ENCODE peak calls at places on chromosomes 12 and 14, in ten cellular contexts. R, M, P, S, X, E, C, V, U and B are unnamed samples. For H3K4me1 and H3K27me3, the result is how much of the 10 kb centered on the place peaks cover.

GRCh38 chr14:55127491-55127951 is 1.5 kb upstream of the LGALS3 start:
- DNase-seq in R (peak), M (no peak), P (no peak), S (no peak), X (no peak), E (no peak), C (no peak), V (no peak), U (no peak), B (peak)

GRCh38 chr12:57216014-57216891 is at the start of gene NXPH4:
- DNase-seq in R (peak), M (no peak), P (peak), S (no peak), X (peak), E (peak), C (peak), V (peak), U (peak), B (no peak)

GRCh38 chr14:99327050-99327449 is 55.1 kb upstream of the BCL11B start:
- DNase-seq in R (no peak), M (no peak), P (no peak), S (no peak), X (no peak), E (no peak), C (no peak), V (no peak), U (no peak), B (no peak)

GRCh38 chr14:29273513-29273912 is 506.9 kb downstream of the FOXG1 start:
- DNase-seq in R (no peak), M (no peak), P (no peak), S (no peak), X (no peak), E (peak), C (no peak), V (no peak), U (no peak), B (no peak)

GRCh38 chr12:29634057-29634456 is 136.6 kb upstream of the OVCH1 start:
- DNase-seq in R (peak), M (no peak), P (no peak), S (no peak), X (no peak), E (no peak), C (peak), V (no peak), U (no peak), B (no peak)

GRCh38 chr12:89468648-89469326 is 55.8 kb downstream of the GALNT4 start:
- DNase-seq in R (no peak), M (no peak), P (no peak), S (no peak), X (no peak), E (no peak), C (no peak), V (no peak), U (no peak), B (no peak)

GRCh38 chr14:98946995-98947394 is 325.0 kb downstream of the BCL11B start:
- DNase-seq in R (peak), M (no peak), P (no peak), S (no peak), X (peak), E (peak), C (peak), V (peak), U (peak), B (no peak)

GRCh38 chr14:31949709-31950108 is 127.4 kb upstream of the ARHGAP5 start:
- DNase-seq in R (peak), M (no peak), P (no peak), S (no peak), X (no peak), E (no peak), C (no peak), V (no peak), U (no peak), B (no peak)

GRCh38 chr12:103556890-103557667 is 30.0 kb upstream of the STAB2 start:
- DNase-seq in R (no peak), M (no peak), P (no peak), S (no peak), X (peak), E (no peak), C (no peak), V (no peak), U (no peak), B (no peak)

GRCh38 chr12:14946162-14946561 is 7.8 kb upstream of the ERP27 start:
- DNase-seq in R (no peak), M (no peak), P (no peak), S (no peak), X (no peak), E (no peak), C (no peak), V (no peak), U (no peak), B (no peak)

GRCh38 chr12:94805749-94806148 is 155.4 kb upstream of the TMCC3 start:
- DNase-seq in R (peak), M (no peak), P (no peak), S (no peak), X (no peak), E (no peak), C (no peak), V (no peak), U (peak), B (no peak)

GRCh38 chr14:75522224-75522764 is at the start of gene BATF:
- DNase-seq in R (no peak), M (no peak), P (no peak), S (no peak), X (peak), E (no peak), C (no peak), V (no peak), U (no peak), B (no peak)

GRCh38 chr12:25249951-25250738 is 584 bp downstream of the KRAS start:
- DNase-seq in R (peak), M (no peak), P (peak), S (no peak), X (peak), E (peak), C (peak), V (peak), U (peak), B (peak)

GRCh38 chr14:92728781-92729364 is 19.6 kb downstream of the LGMN start:
- DNase-seq in R (no peak), M (no peak), P (no peak), S (no peak), X (no peak), E (no peak), C (peak), V (no peak), U (no peak), B (no peak)

GRCh38 chr12:119556830-119557229 is 36.7 kb upstream of the TMEM233 start:
- DNase-seq in R (no peak), M (no peak), P (no peak), S (no peak), X (no peak), E (no peak), C (no peak), V (no peak), U (no peak), B (no peak)
- H3K4me1 ChIP-seq in R (under half), M (under half), P (under half), S (under half), X (under half), E (under half), C (under half), V (under half), U (under half), B (under half)

DNA sequence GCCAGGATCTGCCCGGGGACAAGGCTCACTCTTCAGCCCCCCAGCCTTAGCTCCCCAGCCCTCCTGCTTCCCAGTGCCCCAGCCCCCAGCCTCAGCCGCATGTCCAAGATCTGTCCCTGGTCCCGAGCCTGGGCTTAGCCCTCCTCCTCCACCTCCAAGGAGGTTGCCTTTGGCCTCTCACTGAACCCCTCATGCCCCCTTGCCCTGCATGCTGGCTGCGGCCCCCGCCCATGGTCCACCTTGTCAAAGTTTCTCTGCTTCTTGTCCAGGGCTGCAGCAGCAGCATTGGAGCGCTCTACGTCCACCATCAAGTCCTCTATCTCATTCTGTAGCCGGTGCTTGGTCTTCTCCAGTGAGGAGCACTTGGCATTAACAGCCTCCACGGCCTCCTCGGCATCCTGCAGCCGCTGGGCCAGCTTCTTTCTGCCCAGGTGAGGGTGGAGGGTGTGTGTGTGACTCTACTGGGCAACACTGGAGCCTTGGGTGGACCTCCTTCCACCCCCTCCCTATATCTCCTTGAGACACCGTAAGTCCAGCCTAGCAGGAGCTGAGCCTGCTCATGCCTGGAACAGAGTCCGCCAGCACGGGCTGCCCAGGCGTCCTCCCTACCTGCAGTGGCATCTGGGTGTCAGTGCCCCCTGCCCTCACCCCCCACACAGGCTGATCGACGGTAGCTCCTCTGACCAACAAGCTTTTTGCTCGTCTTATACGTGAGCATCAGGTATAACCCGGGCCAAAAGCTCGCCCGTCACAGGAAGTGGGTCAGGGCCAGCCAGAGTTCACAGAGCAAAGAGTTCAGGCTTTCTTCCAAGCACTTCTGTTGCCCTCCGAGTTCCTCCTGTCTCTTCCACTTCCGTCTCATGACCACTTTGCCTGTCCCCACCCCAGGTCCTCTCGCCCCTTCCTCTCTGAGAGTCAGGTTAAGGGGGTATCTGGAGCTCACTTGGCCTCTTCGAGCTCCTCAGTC is 11.4 kb downstream of the CMTM5 start:
- DNase-seq in R (no peak), M (no peak), P (no peak), S (no peak), X (no peak), E (no peak), C (no peak), V (no peak), U (no peak), B (no peak)
- H3K27me3 ChIP-seq in R (under half), M (under half), P (under half), S (under half), X (under half), E (under half), C (under half), V (under half), U (under half), B (under half)

GRCh38 chr12:4275869-4276253 is 2.3 kb downstream of the CCND2 start:
- DNase-seq in R (no peak), M (no peak), P (no peak), S (no peak), X (peak), E (peak), C (no peak), V (peak), U (peak), B (no peak)
- H3K4me1 ChIP-seq in R (under half), M (under half), P (half or more), S (under half), X (under half), E (under half), C (under half), V (half or more), U (under half), B (under half)

GRCh38 chr12:132415456-132416120 is 74.4 kb upstream of the FBRSL1 start:
- DNase-seq in R (no peak), M (no peak), P (no peak), S (no peak), X (no peak), E (no peak), C (no peak), V (no peak), U (no peak), B (no peak)
- H3K27me3 ChIP-seq in R (under half), M (under half), P (under half), S (under half), X (half or more), E (under half), C (under half), V (half or more), U (half or more), B (under half)

GRCh38 chr12:105444809-105445102 is 114.3 kb downstream of the C12orf75 start:
- DNase-seq in R (peak), M (no peak), P (no peak), S (no peak), X (no peak), E (no peak), C (no peak), V (no peak), U (no peak), B (no peak)
- H3K4me1 ChIP-seq in R (under half), M (under half), P (under half), S (under half), X (under half), E (under half), C (under half), V (under half), U (under half), B (under half)

GRCh38 chr12:54535474-54535873 is 13.9 kb upstream of the PDE1B start:
- DNase-seq in R (no peak), M (no peak), P (no peak), S (no peak), X (no peak), E (no peak), C (no peak), V (no peak), U (no peak), B (no peak)

DNA sequence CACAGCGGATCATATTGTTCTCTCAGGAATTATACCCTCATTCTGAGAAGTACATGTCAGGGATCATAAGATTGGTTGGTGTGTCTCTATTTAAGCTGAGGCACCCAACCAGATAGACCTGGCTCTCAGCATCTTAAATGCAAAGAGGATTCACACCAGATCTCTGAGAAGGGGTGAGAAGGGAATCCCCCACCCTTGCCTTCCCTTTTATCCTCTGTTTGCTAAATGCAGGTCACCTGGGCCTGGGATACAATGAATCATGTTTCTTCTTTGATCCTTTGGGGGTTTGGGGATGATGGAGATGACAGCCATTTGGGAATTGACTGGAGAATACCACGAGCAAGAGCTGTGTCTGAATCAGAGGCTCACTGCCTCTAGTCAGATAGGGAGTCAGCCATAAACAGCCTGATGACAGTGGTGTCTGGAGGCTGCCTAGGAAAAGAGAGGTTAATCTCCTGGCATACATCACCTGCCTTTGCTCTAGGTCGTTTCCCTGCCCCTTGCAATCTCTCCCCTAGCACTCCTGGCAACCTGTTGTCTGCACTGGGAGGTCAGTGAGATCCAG is 11.2 kb upstream of the PDE1B start:
- DNase-seq in R (no peak), M (no peak), P (no peak), S (no peak), X (no peak), E (no peak), C (no peak), V (no peak), U (no peak), B (no peak)
- H3K27me3 ChIP-seq in R (under half), M (under half), P (under half), S (under half), X (under half), E (under half), C (under half), V (under half), U (under half), B (under half)

GRCh38 chr12:47814539-47815170 is 5.0 kb downstream of the HDAC7 start:
- DNase-seq in R (no peak), M (no peak), P (no peak), S (no peak), X (no peak), E (no peak), C (no peak), V (no peak), U (no peak), B (no peak)
- H3K4me1 ChIP-seq in R (half or more), M (half or more), P (half or more), S (under half), X (under half), E (half or more), C (half or more), V (half or more), U (half or more), B (half or more)

DNA sequence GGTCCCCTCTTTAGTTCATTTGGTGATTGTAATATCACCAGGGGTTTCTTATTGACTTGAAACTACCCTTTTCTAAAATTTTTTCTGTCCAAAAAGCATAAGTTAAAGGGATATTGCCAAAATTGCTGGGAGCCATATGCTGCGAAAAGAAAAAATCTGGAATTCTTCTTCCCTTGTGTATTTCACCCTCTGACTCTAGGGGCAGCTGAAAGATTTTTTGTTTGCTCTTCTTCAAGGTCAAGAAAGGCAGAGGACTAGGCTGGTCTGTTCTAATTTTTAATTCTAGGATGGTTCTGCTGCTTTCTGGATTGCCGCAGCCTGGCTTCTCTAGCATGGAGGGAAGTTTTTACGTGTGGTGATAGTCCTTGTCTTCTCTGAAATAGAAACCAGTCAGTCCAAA is 61.6 kb downstream of the FBXL14 start:
- DNase-seq in R (peak), M (no peak), P (no peak), S (no peak), X (no peak), E (no peak), C (no peak), V (no peak), U (no peak), B (no peak)
- H3K27me3 ChIP-seq in R (under half), M (under half), P (under half), S (under half), X (under half), E (half or more), C (under half), V (under half), U (half or more), B (under half)

DNA sequence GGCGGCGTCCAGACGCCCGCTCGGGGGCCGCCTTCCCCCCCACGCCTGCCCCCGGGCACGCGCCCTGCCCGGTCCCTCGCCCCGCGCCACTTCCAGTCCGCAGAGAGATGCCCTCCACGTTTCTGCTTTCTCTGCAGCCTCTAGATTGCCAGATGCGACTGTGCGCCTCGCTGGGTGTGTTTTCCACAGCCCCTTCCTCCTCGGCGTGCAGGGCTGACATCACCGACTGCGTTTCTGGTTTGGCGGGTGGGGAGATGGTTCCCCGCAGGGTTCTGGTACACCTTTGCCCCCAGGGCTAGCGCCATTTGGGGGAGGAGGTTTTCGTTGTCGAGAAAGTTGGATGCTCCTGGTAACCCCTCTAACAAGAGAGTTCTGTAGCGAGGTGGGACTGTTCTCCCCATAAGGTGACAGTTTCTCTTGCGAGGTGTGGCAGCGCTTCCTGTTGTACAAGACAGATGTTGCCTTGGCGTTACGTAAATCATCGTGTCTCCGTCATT is 1.5 kb downstream of the CALM1 start:
- DNase-seq in R (peak), M (no peak), P (peak), S (no peak), X (peak), E (peak), C (peak), V (no peak), U (peak), B (no peak)
- H3K4me1 ChIP-seq in R (under half), M (under half), P (half or more), S (under half), X (under half), E (under half), C (under half), V (half or more), U (under half), B (under half)

GRCh38 chr12:122072031-122072970 is 6.3 kb upstream of the MLXIP start:
- DNase-seq in R (peak), M (no peak), P (peak), S (no peak), X (peak), E (no peak), C (peak), V (no peak), U (peak), B (peak)
- H3K27me3 ChIP-seq in R (under half), M (under half), P (under half), S (under half), X (under half), E (under half), C (under half), V (under half), U (under half), B (under half)